ENCODE peak calls at places on chromosomes 6 and 20, in five cellular contexts. W is fibroblast of mammary gland, L is choroid plexus epithelial cell, J is cardiac fibroblast, H is heart right ventricle. G is an unnamed sample.

GRCh38 chr6:162845972-162846371 is 118.2 kb downstream of the PACRG start:
- DNase-seq in W (no peak), L (no peak), J (no peak), H (no peak), G (no peak)

GRCh38 chr6:167828325-167828956 is 1.7 kb downstream of the AFDN start:
- DNase-seq in W (no peak), L (no peak), J (no peak), H (no peak), G (no peak)

GRCh38 chr6:133567656-133568055 is 321.3 kb upstream of the TCF21 start:
- DNase-seq in W (peak), L (no peak), J (no peak), H (no peak), G (no peak)

GRCh38 chr6:147341486-147341885 is 137.3 kb downstream of the STXBP5 start:
- DNase-seq in W (no peak), L (no peak), J (no peak), H (no peak), G (no peak)

GRCh38 chr6:139569561-139569960 is 195.1 kb upstream of the CITED2 start:
- DNase-seq in W (peak), L (no peak), J (peak), H (no peak), G (no peak)

GRCh38 chr6:19551611-19552010 is 285.6 kb upstream of the ID4 start:
- DNase-seq in W (no peak), L (no peak), J (no peak), H (no peak), G (no peak)

GRCh38 chr6:140494321-140495085 is 1120.1 kb upstream of the CITED2 start:
- DNase-seq in W (no peak), L (peak), J (no peak), H (no peak), G (no peak)

GRCh38 chr6:159640322-159640721 is 52.7 kb downstream of the SOD2 start:
- DNase-seq in W (no peak), L (no peak), J (no peak), H (no peak), G (no peak)

GRCh38 chr6:148455674-148456559 is 113.3 kb downstream of the SASH1 start:
- DNase-seq in W (no peak), L (no peak), J (no peak), H (no peak), G (no peak)

GRCh38 chr6:159852877-159853276 is 37.9 kb upstream of the MAS1 start:
- DNase-seq in W (peak), L (no peak), J (peak), H (no peak), G (no peak)

GRCh38 chr6:105179244-105180065 is at the start of gene POPDC3:
- DNase-seq in W (peak), L (peak), J (peak), H (peak), G (no peak)

GRCh38 chr6:108591040-108591816 is 30.5 kb downstream of the FOXO3 start:
- DNase-seq in W (peak), L (peak), J (no peak), H (no peak), G (no peak)

DNA sequence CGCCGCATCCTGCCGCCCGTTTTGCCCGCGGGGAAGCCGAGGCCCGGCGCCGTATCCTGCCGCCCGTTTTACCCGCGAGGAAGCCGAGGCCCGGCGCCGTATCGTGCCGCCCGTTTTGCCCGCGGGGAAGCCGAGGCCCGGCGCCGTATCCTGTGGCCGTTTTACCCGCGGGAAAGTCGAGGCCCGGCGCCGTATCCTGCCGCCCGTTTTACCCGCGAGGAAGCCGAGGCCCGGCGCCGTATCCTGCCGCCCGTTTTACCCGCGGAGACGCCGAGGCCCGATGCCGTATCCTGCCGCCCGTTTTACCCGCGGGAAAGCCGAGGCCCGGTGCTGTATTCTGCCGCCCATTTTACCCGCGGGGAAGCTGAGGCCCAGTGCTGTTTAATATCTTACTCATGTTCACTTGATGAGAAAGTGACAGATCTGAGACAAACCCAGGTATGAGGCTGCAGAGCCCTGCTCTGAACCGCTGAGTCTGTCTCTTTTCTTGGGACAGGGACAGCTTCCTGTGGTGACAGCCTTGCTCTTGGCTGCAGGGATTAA is 129.4 kb downstream of the CDH26 start:
- DNase-seq in W (peak), L (peak), J (peak), H (no peak), G (peak)
- H3K4me3 ChIP-seq in W (no peak), L (no peak), J (no peak), H (peak), G (no peak)

GRCh38 chr6:39840781-39841180 is 48.6 kb downstream of the DAAM2 start:
- DNase-seq in W (no peak), L (no peak), J (no peak), H (no peak), G (no peak)

GRCh38 chr6:39844866-39845265 is 52.7 kb downstream of the DAAM2 start:
- DNase-seq in W (no peak), L (no peak), J (no peak), H (no peak), G (no peak)

GRCh38 chr6:39841291-39841690 is 49.1 kb downstream of the DAAM2 start:
- DNase-seq in W (no peak), L (no peak), J (no peak), H (no peak), G (no peak)

GRCh38 chr6:39841923-39842322 is 49.7 kb downstream of the DAAM2 start:
- DNase-seq in W (no peak), L (no peak), J (no peak), H (no peak), G (no peak)

DNA sequence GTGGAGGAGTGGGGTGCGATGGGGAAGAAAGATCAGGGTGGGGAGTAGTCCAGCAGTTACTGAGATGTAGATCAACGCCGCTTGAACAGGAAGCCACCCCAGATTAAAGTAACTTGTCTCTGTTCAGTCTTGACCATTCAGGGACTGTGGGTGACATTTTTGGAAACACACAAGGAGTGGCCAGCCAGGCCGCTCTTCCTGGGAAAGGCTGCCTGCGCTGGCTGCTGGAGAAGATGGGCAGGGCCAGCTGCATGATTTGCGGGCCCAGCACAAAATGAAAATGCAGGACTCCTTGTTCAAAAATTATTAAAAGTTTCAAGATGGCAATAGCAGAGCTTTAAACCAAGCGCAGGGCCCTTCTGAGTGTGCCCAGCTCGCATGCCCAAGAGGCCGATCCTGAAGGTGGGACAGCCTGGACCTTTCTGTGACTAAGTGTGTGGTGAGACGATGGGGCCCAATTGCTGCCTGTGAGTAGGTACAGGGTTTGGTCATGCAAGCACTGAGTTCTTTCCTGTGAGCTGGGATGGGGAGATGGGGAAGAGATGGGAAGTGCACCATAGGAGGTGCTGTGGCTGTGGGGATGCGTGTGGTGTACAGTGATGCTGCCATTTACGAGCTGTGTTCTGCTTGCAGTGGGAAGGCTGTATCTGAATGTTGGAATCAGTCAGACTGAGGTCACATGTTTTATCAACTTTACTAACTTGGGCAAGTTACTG is 51.3 kb downstream of the DAAM2 start:
- DNase-seq in W (peak), L (no peak), J (peak), H (no peak), G (no peak)
- H3K4me3 ChIP-seq in W (no peak), L (no peak), J (no peak), H (no peak), G (no peak)

DNA sequence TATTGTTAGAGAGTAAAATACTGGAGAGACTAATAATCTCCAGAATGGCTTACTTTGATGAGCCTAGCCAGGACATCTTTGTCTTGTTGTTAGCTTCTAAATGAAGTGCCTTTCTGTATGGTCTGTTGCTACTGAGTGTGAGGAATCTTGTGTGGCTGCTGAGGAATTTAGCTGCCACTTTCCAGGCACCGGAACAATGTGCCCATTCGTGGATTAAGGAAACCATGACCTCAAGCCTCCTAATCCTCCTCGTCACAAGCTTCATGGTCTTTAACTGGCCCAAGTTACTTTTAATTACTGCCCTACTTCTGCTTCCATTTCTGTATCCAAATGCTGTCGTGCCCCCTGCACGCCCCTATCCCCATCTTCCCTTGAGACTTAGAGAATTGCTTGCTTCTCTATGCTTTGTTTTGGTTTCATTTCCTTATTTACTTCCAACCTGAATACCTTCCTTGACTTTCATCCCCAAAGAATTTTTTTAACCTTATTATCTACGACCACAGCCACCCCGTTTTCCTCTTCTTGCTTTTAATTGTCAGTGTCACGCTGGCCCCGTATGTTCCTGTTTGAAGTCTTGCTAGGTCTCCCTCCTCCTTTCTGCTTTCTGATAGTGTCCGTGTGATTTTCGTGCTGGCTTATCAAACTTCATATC is 40.0 kb downstream of the RNF217 start:
- DNase-seq in W (no peak), L (peak), J (peak), H (no peak), G (no peak)
- H3K4me3 ChIP-seq in W (no peak), L (peak), J (peak), H (peak), G (no peak)

GRCh38 chr20:33721391-33722140 is 1.5 kb upstream of the PXMP4 start:
- DNase-seq in W (no peak), L (no peak), J (no peak), H (no peak), G (no peak)

GRCh38 chr20:33727806-33728205 is 4.0 kb upstream of the ZNF341 start:
- DNase-seq in W (no peak), L (no peak), J (no peak), H (no peak), G (no peak)

GRCh38 chr20:33727115-33727479 is 4.7 kb upstream of the ZNF341 start:
- DNase-seq in W (no peak), L (no peak), J (no peak), H (no peak), G (no peak)

GRCh38 chr20:33725607-33726264 is 5.6 kb upstream of the PXMP4 start:
- DNase-seq in W (no peak), L (peak), J (no peak), H (no peak), G (no peak)

DNA sequence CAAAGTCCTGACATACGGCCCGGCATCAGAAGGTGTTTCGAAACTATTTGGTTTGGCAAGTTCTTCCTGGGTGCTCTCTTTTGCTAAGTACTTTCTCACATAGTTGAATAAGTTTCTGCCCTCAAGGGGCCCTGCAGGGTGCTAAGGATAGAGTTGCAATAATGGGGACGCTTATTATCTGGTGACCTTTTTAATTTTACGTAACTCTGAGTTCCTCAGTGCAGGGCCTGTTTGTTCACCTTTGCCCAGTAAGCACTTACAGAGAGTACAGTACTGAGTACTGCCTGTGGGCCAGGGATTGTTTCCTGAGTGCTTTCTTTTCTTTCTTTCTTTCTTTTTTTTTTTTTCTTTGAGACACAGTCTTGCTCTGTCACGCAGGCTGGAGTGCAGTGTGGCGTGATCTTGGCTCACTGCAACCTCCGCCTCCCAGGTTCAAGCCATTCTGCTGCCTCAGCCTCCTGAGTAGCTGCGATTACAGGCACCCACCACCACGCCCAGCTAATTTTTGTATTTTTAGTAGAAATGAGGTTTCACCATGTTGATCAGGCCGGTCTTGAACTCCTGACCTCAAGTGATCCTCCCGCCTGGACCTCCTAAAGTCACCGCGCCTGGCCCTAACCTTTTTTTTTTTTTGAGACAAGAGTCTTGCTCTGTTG is 4.5 kb upstream of the PXMP4 start:
- DNase-seq in W (peak), L (peak), J (peak), H (no peak), G (no peak)
- H3K4me3 ChIP-seq in W (no peak), L (no peak), J (no peak), H (no peak), G (no peak)

GRCh38 chr20:16554766-16555543 is 18.3 kb downstream of the KIF16B start:
- DNase-seq in W (no peak), L (no peak), J (no peak), H (no peak), G (no peak)

GRCh38 chr20:16553684-16554083 is 19.6 kb downstream of the KIF16B start:
- DNase-seq in W (no peak), L (no peak), J (no peak), H (no peak), G (no peak)

GRCh38 chr20:16555754-16556153 is 17.5 kb downstream of the KIF16B start:
- DNase-seq in W (peak), L (no peak), J (peak), H (no peak), G (no peak)

GRCh38 chr20:16553161-16553560 is 20.1 kb downstream of the KIF16B start:
- DNase-seq in W (no peak), L (no peak), J (no peak), H (no peak), G (no peak)

GRCh38 chr20:16556299-16556698 is 16.9 kb downstream of the KIF16B start:
- DNase-seq in W (peak), L (peak), J (peak), H (no peak), G (no peak)
- H3K4me3 ChIP-seq in W (no peak), L (no peak), J (no peak), H (no peak), G (no peak)

GRCh38 chr6:13926378-13926777 is 1.6 kb downstream of the RNF182 start:
- DNase-seq in W (no peak), L (no peak), J (no peak), H (no peak), G (no peak)

GRCh38 chr6:13924146-13924948 is 405 bp upstream of the RNF182 start:
- DNase-seq in W (peak), L (peak), J (peak), H (peak), G (no peak)

GRCh38 chr6:13923527-13924145 is 1.1 kb upstream of the RNF182 start:
- DNase-seq in W (peak), L (peak), J (peak), H (no peak), G (no peak)

GRCh38 chr6:13927203-13927602 is 2.5 kb downstream of the RNF182 start:
- DNase-seq in W (no peak), L (no peak), J (no peak), H (no peak), G (no peak)

DNA sequence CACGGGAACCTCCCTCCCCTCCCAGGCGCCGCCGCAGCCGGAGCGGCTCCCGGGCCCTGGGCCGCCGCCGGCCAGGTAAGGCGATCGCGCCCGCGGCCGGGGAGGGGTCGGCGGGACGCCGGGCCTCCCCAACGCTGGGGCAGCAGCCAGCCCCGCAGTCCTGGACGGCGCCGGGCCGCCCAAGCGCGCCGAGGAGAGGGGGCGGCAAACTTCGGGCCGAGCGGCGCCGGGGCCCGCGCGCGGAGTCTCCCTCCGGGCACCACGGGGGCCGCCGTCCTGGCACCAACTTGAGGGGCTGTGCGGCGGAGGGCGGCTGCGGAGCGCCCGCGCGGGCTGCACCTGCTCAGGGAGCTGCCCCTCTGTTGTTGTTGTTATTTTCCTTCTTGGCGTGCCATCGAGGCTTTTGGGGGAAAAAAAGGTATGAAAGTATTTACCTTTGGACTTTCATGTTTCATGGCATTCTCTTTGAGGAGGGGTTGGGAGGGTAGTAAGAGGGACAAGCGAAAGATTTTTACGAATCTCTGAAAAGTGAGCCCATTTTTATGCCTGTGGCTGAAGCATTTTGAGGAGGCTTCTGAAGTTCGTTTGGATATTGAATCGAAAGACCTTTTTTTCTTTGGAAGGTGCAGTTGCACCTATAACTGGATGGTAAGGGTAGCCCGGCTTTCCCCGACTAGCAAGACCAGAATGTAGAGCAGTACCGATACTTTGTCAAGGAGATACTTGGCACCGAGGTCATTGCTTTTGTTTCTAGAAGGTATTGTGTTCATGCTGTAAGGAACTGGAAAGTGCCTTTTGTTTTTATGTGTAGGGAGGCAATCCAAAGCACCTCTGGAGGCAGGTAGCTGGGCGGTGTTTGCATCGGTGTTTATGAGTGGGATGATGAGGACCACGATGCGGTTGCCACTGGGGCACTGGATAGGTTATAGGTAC is at the start of gene RNF182:
- DNase-seq in W (no peak), L (no peak), J (no peak), H (no peak), G (no peak)
- H3K4me3 ChIP-seq in W (peak), L (peak), J (peak), H (peak), G (no peak)

GRCh38 chr6:78867370-78868040 is at the start of gene IRAK1BP1:
- DNase-seq in W (peak), L (peak), J (peak), H (peak), G (peak)
- H3K4me3 ChIP-seq in W (peak), L (peak), J (peak), H (peak), G (peak)

GRCh38 chr6:110355031-110355430 is 3.1 kb downstream of the METTL24 start:
- DNase-seq in W (no peak), L (no peak), J (no peak), H (no peak), G (no peak)

GRCh38 chr6:110357696-110358535 is at the start of gene METTL24:
- DNase-seq in W (no peak), L (no peak), J (no peak), H (no peak), G (peak)

GRCh38 chr6:110356778-110357177 is 1.4 kb downstream of the METTL24 start:
- DNase-seq in W (no peak), L (no peak), J (no peak), H (no peak), G (no peak)

GRCh38 chr6:110357298-110357695 is 852 bp downstream of the METTL24 start:
- DNase-seq in W (peak), L (no peak), J (no peak), H (no peak), G (no peak)

DNA sequence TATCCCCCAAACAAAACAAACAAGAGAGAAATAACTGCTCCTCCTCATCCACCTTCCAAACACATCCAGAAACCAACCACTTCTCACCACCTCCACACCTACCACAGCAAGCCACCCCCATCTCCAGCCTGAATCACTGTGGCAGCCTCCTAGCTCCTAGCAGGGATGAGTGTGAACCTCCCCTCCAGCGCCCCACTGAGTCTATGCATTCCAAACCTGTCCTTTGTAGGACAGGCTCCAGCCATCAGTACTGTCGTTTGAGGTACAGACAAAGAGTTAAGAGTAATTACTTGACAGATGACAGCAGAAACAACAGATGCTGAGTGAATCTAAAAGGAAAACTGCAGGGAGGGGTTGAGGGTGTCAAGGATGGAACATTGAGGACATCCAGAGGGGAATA is 2.4 kb downstream of the METTL24 start:
- DNase-seq in W (no peak), L (no peak), J (no peak), H (no peak), G (no peak)
- H3K4me3 ChIP-seq in W (no peak), L (no peak), J (no peak), H (no peak), G (no peak)

G was measured in lower leg skin.